ENCODE peak calls at places on chromosome 1, in six cellular contexts. O, S, V, Q, R and F are unnamed samples.

GRCh38 chr1:26848499-26848898 is 14.4 kb upstream of the SFN start:
- DNase-seq in Q (no peak), V (no peak), S (no peak), R (no peak), O (no peak), F (no peak)

GRCh38 chr1:152752225-152752624 is 5.6 kb upstream of the KPRP start:
- DNase-seq in S (no peak), R (no peak), O (no peak), V (no peak), Q (no peak), F (no peak)

GRCh38 chr1:152440635-152441471 is 26.8 kb upstream of the CRNN start:
- DNase-seq in S (peak; percentile 63), V (peak; percentile 55), O (peak; percentile 72), Q (peak; percentile 83), R (peak; percentile 70), F (peak; percentile 65)

GRCh38 chr1:119711804-119712341 is at the start of gene PHGDH:
- DNase-seq in O (peak; percentile 90), Q (peak; percentile 84), R (peak; percentile 69), S (peak; percentile 80), V (peak; percentile 24), F (peak; percentile 61)

GRCh38 chr1:200627548-200628222 is 7.1 kb upstream of the KIF14 start:
- DNase-seq in R (no peak), O (no peak), Q (no peak), S (no peak), V (no peak), F (no peak)

GRCh38 chr1:94543893-94544635 is 2.5 kb upstream of the F3 start:
- DNase-seq in S (no peak), O (no peak), V (no peak), Q (no peak), R (no peak), F (no peak)

GRCh38 chr1:48617227-48617626 is 145.2 kb upstream of the SPATA6 start:
- DNase-seq in O (no peak), V (no peak), R (no peak), S (no peak), Q (no peak), F (no peak)

GRCh38 chr1:84365225-84366221 is 32.8 kb upstream of the DNASE2B start:
- DNase-seq in Q (peak; percentile 40), S (peak; percentile 99), R (no peak), V (no peak), O (peak; percentile 10), F (no peak)

GRCh38 chr1:172040466-172040865 is 199.2 kb downstream of the DNM3 start:
- DNase-seq in Q (no peak), S (no peak), V (no peak), O (no peak), R (no peak), F (no peak)

GRCh38 chr1:76219589-76219914 is 145.0 kb downstream of the ST6GALNAC3 start:
- DNase-seq in O (no peak), R (no peak), S (no peak), Q (no peak), V (no peak), F (no peak)

GRCh38 chr1:112002525-112002924 is 13.1 kb upstream of the KCND3 start:
- DNase-seq in V (no peak), R (no peak), Q (no peak), O (no peak), S (no peak), F (no peak)

GRCh38 chr1:18282851-18283600 is 175.4 kb downstream of the IGSF21 start:
- DNase-seq in O (no peak), S (no peak), R (no peak), Q (no peak), V (no peak), F (no peak)

GRCh38 chr1:115400891-115401290 is 62.8 kb upstream of the NGF start:
- DNase-seq in O (no peak), Q (no peak), R (no peak), S (no peak), V (no peak), F (no peak)